ENCODE peak calls at places on chromosomes 5 and 9, in six cellular contexts. One of them, this sample, is unnamed.

GRCh38 chr9:115513148-115513547 is 395.2 kb upstream of the TNC start:
- DNase-seq in H1: no peak
- DNase-seq in IMR-90: no peak
- DNase-seq in mesenchymal stem cell: no peak
- DNase-seq in mesendoderm: no peak
- DNase-seq in neuronal stem cell: no peak
- DNase-seq in this sample: no peak

GRCh38 chr9:69379250-69379982 is 54.4 kb downstream of the ENTREP1 start:
- DNase-seq in neuronal stem cell: no peak
- DNase-seq in mesenchymal stem cell: peak; percentile 50
- DNase-seq in IMR-90: peak; percentile 51
- DNase-seq in mesendoderm: peak; percentile 76
- DNase-seq in H1: no peak
- DNase-seq in this sample: no peak

GRCh38 chr9:100027543-100027942 is 71.3 kb downstream of the ERP44 start:
- DNase-seq in IMR-90: no peak
- DNase-seq in mesenchymal stem cell: no peak
- DNase-seq in H1: no peak
- DNase-seq in mesendoderm: peak; percentile 19
- DNase-seq in neuronal stem cell: no peak
- DNase-seq in this sample: no peak

GRCh38 chr9:88998911-88999310 is 7.6 kb downstream of the S1PR3 start:
- DNase-seq in neuronal stem cell: no peak
- DNase-seq in mesenchymal stem cell: peak; percentile 62
- DNase-seq in H1: no peak
- DNase-seq in IMR-90: no peak
- DNase-seq in mesendoderm: no peak
- DNase-seq in this sample: no peak

GRCh38 chr9:37996050-37996811 is 72.8 kb downstream of the SHB start:
- DNase-seq in neuronal stem cell: no peak
- DNase-seq in IMR-90: no peak
- DNase-seq in mesenchymal stem cell: no peak
- DNase-seq in H1: no peak
- DNase-seq in mesendoderm: no peak
- DNase-seq in this sample: no peak

GRCh38 chr5:63131618-63132285 is 553.1 kb downstream of the LRRC70 start:
- DNase-seq in mesenchymal stem cell: peak; percentile 36
- DNase-seq in IMR-90: peak; percentile 48
- DNase-seq in neuronal stem cell: no peak
- DNase-seq in mesendoderm: peak; percentile 48
- DNase-seq in H1: no peak
- DNase-seq in this sample: no peak

GRCh38 chr5:55668356-55668755 is 43.8 kb downstream of the SLC38A9 start:
- DNase-seq in neuronal stem cell: no peak
- DNase-seq in mesenchymal stem cell: peak; percentile 92
- DNase-seq in mesendoderm: peak; percentile 71
- DNase-seq in IMR-90: peak; percentile 91
- DNase-seq in H1: no peak
- DNase-seq in this sample: no peak

GRCh38 chr5:126594077-126594476 is 942 bp downstream of the ALDH7A1 start:
- DNase-seq in H1: no peak
- DNase-seq in mesendoderm: peak; percentile 51
- DNase-seq in mesenchymal stem cell: peak; percentile 21
- DNase-seq in IMR-90: peak; percentile 17
- DNase-seq in neuronal stem cell: no peak
- DNase-seq in this sample: no peak

GRCh38 chr5:119270955-119271757 is 84.7 kb upstream of the TNFAIP8 start:
- DNase-seq in neuronal stem cell: no peak
- DNase-seq in H1: no peak
- DNase-seq in mesendoderm: no peak
- DNase-seq in IMR-90: no peak
- DNase-seq in mesenchymal stem cell: peak; percentile 64
- DNase-seq in this sample: no peak

GRCh38 chr5:150266807-150267408 is 22.7 kb downstream of the CAMK2A start:
- DNase-seq in mesendoderm: no peak
- DNase-seq in mesenchymal stem cell: no peak
- DNase-seq in IMR-90: no peak
- DNase-seq in H1: no peak
- DNase-seq in neuronal stem cell: no peak
- DNase-seq in this sample: no peak

GRCh38 chr9:127778280-127779135 is at the start of gene SH2D3C:
- DNase-seq in mesenchymal stem cell: no peak
- DNase-seq in IMR-90: no peak
- DNase-seq in neuronal stem cell: no peak
- DNase-seq in mesendoderm: no peak
- DNase-seq in H1: no peak
- DNase-seq in this sample: no peak

GRCh38 chr9:138122676-138123075 is 245.1 kb downstream of the CACNA1B start:
- DNase-seq in H1: no peak
- DNase-seq in neuronal stem cell: no peak
- DNase-seq in mesenchymal stem cell: no peak
- DNase-seq in IMR-90: no peak
- DNase-seq in mesendoderm: no peak
- DNase-seq in this sample: no peak

GRCh38 chr9:96510258-96510657 is 60.3 kb downstream of the HABP4 start:
- DNase-seq in mesendoderm: no peak
- DNase-seq in neuronal stem cell: no peak
- DNase-seq in mesenchymal stem cell: peak; percentile 19
- DNase-seq in IMR-90: no peak
- DNase-seq in H1: no peak
- DNase-seq in this sample: no peak
- H2BK15ac ChIP-seq in mesendoderm: no peak overlapping the region
- H2BK15ac ChIP-seq in neuronal stem cell: no peak overlapping the region
- H2BK15ac ChIP-seq in mesenchymal stem cell: no peak overlapping the region
- H2BK15ac ChIP-seq in IMR-90: no peak overlapping the region
- H2BK15ac ChIP-seq in H1: no peak overlapping the region
- H2BK15ac ChIP-seq in this sample: no peak overlapping the region

GRCh38 chr9:130461218-130461630 is 16.5 kb downstream of the ASS1 start:
- DNase-seq in mesendoderm: peak; percentile 56
- DNase-seq in mesenchymal stem cell: peak; percentile 32
- DNase-seq in IMR-90: peak; percentile 12
- DNase-seq in neuronal stem cell: peak; percentile 81
- DNase-seq in H1: no peak
- DNase-seq in this sample: peak; percentile 81
- H3K4me2 ChIP-seq in mesendoderm: no peak overlapping the region
- H3K4me2 ChIP-seq in mesenchymal stem cell: no peak overlapping the region
- H3K4me2 ChIP-seq in IMR-90: no peak overlapping the region
- H3K4me2 ChIP-seq in neuronal stem cell: no peak overlapping the region
- H3K4me2 ChIP-seq in H1: no peak overlapping the region
- H3K4me2 ChIP-seq in this sample: no peak overlapping the region

GRCh38 chr5:108749130-108749861 is 1.6 kb downstream of the FER start:
- DNase-seq in H1: no peak
- DNase-seq in mesenchymal stem cell: peak; percentile 39
- DNase-seq in IMR-90: no peak
- DNase-seq in mesendoderm: peak; percentile 90
- DNase-seq in neuronal stem cell: no peak
- DNase-seq in this sample: no peak

GRCh38 chr5:108743344-108743743 is 4.4 kb upstream of the FER start:
- DNase-seq in H1: no peak
- DNase-seq in IMR-90: no peak
- DNase-seq in neuronal stem cell: peak; percentile 57
- DNase-seq in mesenchymal stem cell: no peak
- DNase-seq in mesendoderm: peak; percentile 23
- DNase-seq in this sample: no peak

GRCh38 chr5:108747111-108748009 is at the start of gene FER:
- DNase-seq in mesenchymal stem cell: peak; percentile 73
- DNase-seq in mesendoderm: peak; percentile 54
- DNase-seq in H1: no peak
- DNase-seq in IMR-90: peak; percentile 79
- DNase-seq in neuronal stem cell: no peak
- DNase-seq in this sample: no peak

GRCh38 chr5:108748354-108749129 is 845 bp downstream of the FER start:
- DNase-seq in H1: peak; percentile 99
- DNase-seq in mesenchymal stem cell: peak; percentile 99
- DNase-seq in mesendoderm: peak; percentile 100
- DNase-seq in IMR-90: peak; percentile 99
- DNase-seq in neuronal stem cell: peak; percentile 98
- DNase-seq in this sample: peak; percentile 100

GRCh38 chr5:108748010-108748353 is 285 bp downstream of the FER start:
- DNase-seq in mesendoderm: no peak
- DNase-seq in mesenchymal stem cell: no peak
- DNase-seq in H1: no peak
- DNase-seq in IMR-90: no peak
- DNase-seq in neuronal stem cell: no peak
- DNase-seq in this sample: no peak
- H2BK5ac ChIP-seq in mesendoderm: peak overlapping the region; percentile 15
- H2BK5ac ChIP-seq in mesenchymal stem cell: peak overlapping the region; percentile 80
- H2BK5ac ChIP-seq in H1: peak overlapping the region; percentile 92
- H2BK5ac ChIP-seq in IMR-90: peak overlapping the region; percentile 95
- H2BK5ac ChIP-seq in neuronal stem cell: peak overlapping the region; percentile 98
- H2BK5ac ChIP-seq in this sample: no peak overlapping the region

GRCh38 chr5:172873513-172873912 is 39.5 kb downstream of the ERGIC1 start:
- DNase-seq in IMR-90: no peak
- DNase-seq in mesenchymal stem cell: no peak
- DNase-seq in mesendoderm: no peak
- DNase-seq in neuronal stem cell: no peak
- DNase-seq in H1: no peak
- DNase-seq in this sample: no peak

GRCh38 chr5:172872997-172873491 is 39.0 kb downstream of the ERGIC1 start:
- DNase-seq in neuronal stem cell: no peak
- DNase-seq in mesenchymal stem cell: peak; percentile 60
- DNase-seq in H1: no peak
- DNase-seq in IMR-90: peak; percentile 64
- DNase-seq in mesendoderm: no peak
- DNase-seq in this sample: no peak

GRCh38 chr5:172871982-172872381 is 37.9 kb downstream of the ERGIC1 start:
- DNase-seq in IMR-90: peak; percentile 52
- DNase-seq in mesendoderm: no peak
- DNase-seq in neuronal stem cell: no peak
- DNase-seq in mesenchymal stem cell: peak; percentile 61
- DNase-seq in H1: no peak
- DNase-seq in this sample: no peak

GRCh38 chr5:172875372-172876279 is 41.6 kb downstream of the ERGIC1 start:
- DNase-seq in mesendoderm: no peak
- DNase-seq in H1: no peak
- DNase-seq in neuronal stem cell: no peak
- DNase-seq in IMR-90: no peak
- DNase-seq in mesenchymal stem cell: peak; percentile 66
- DNase-seq in this sample: no peak

DNA sequence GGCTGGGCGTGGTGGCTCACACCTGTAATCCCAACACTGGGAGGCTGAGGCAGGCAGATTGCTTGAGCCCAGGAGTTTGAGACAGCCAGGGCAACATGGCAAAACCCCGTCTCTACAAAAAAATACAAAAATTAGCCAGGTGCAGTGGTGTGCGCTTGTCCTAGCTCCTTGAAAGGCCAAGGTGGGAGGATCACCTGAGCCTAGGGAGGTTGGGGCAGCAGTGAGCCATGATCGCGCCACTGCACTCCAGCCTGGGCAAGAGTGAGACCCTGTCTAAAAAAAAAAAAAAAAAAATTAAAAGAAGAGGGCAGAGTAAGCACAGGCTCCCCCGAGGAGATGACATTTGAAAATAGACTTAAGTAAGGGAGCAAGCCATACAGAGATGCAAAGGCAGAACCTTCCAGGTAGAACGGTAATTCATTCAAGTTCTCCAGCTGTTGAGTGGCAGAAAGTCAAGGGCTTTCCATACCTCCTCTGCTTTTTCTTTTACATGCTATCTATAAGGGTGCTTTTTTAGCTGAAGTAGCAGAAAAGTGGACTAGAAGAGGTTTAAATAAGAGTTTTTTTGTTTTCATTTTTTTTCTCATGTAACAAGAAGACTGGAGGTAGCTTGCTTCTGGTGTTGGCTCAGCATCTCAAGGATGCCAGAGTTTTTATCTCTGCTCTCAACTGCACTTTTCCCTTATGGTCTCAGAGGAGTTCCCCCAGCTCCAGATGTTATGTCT is 40.8 kb downstream of the ERGIC1 start:
- DNase-seq in IMR-90: no peak
- DNase-seq in mesenchymal stem cell: no peak
- DNase-seq in H1: no peak
- DNase-seq in mesendoderm: no peak
- DNase-seq in neuronal stem cell: no peak
- DNase-seq in this sample: no peak
- H2BK15ac ChIP-seq in IMR-90: no peak overlapping the region
- H2BK15ac ChIP-seq in mesenchymal stem cell: peak overlapping the region; percentile 12
- H2BK15ac ChIP-seq in H1: no peak overlapping the region
- H2BK15ac ChIP-seq in mesendoderm: no peak overlapping the region
- H2BK15ac ChIP-seq in neuronal stem cell: no peak overlapping the region
- H2BK15ac ChIP-seq in this sample: no peak overlapping the region

DNA sequence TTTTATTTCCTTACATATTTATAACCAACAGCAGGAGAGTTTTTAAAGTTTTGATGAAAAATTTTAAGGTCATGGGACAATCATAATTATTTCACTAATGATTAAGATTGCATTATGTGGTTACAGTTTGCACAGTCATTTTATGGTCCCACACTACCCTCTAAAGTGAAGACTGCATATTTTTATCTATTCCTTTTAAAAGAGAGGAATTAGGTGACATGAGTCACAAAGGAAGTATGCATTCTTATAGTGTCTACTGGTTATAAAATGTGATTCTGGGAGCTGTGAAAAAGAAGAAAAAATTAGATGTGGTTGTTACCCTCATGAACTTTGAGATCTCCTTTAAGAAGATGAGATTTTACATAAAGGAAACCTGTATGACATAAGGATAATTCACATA is 87.9 kb upstream of the GRIA1 start:
- DNase-seq in neuronal stem cell: no peak
- DNase-seq in IMR-90: no peak
- DNase-seq in mesenchymal stem cell: peak; percentile 41
- DNase-seq in H1: no peak
- DNase-seq in mesendoderm: no peak
- DNase-seq in this sample: no peak
- H3K4me2 ChIP-seq in neuronal stem cell: no peak overlapping the region
- H3K4me2 ChIP-seq in IMR-90: no peak overlapping the region
- H3K4me2 ChIP-seq in mesenchymal stem cell: no peak overlapping the region
- H3K4me2 ChIP-seq in H1: no peak overlapping the region
- H3K4me2 ChIP-seq in mesendoderm: no peak overlapping the region
- H3K4me2 ChIP-seq in this sample: no peak overlapping the region

GRCh38 chr9:109765821-109766220 is 14.2 kb upstream of the PALM2AKAP2 start:
- DNase-seq in mesendoderm: no peak
- DNase-seq in mesenchymal stem cell: peak; percentile 45
- DNase-seq in IMR-90: no peak
- DNase-seq in H1: no peak
- DNase-seq in neuronal stem cell: no peak
- DNase-seq in this sample: no peak

GRCh38 chr9:109767404-109767803 is 12.6 kb upstream of the PALM2AKAP2 start:
- DNase-seq in mesendoderm: peak; percentile 55
- DNase-seq in neuronal stem cell: no peak
- DNase-seq in H1: no peak
- DNase-seq in mesenchymal stem cell: peak; percentile 33
- DNase-seq in IMR-90: no peak
- DNase-seq in this sample: peak; percentile 80

GRCh38 chr9:109769250-109769649 is 10.7 kb upstream of the PALM2AKAP2 start:
- DNase-seq in mesendoderm: no peak
- DNase-seq in mesenchymal stem cell: no peak
- DNase-seq in IMR-90: no peak
- DNase-seq in neuronal stem cell: no peak
- DNase-seq in H1: no peak
- DNase-seq in this sample: no peak

GRCh38 chr9:109766351-109766750 is 13.6 kb upstream of the PALM2AKAP2 start:
- DNase-seq in IMR-90: peak; percentile 98
- DNase-seq in H1: no peak
- DNase-seq in mesendoderm: no peak
- DNase-seq in mesenchymal stem cell: peak; percentile 95
- DNase-seq in neuronal stem cell: no peak
- DNase-seq in this sample: no peak

GRCh38 chr9:109767814-109768213 is 12.2 kb upstream of the PALM2AKAP2 start:
- DNase-seq in mesendoderm: no peak
- DNase-seq in neuronal stem cell: no peak
- DNase-seq in mesenchymal stem cell: no peak
- DNase-seq in H1: no peak
- DNase-seq in IMR-90: no peak
- DNase-seq in this sample: no peak
- H2BK5ac ChIP-seq in mesendoderm: no peak overlapping the region
- H2BK5ac ChIP-seq in neuronal stem cell: no peak overlapping the region
- H2BK5ac ChIP-seq in mesenchymal stem cell: no peak overlapping the region
- H2BK5ac ChIP-seq in H1: peak overlapping the region; percentile 77
- H2BK5ac ChIP-seq in IMR-90: peak overlapping the region; percentile 66
- H2BK5ac ChIP-seq in this sample: no peak overlapping the region